ENCODE peak calls at places on chromosomes 1 and 21, in eight cellular contexts. One of them, this sample, is unnamed.

GRCh38 chr1:25109527-25109926 is 122.8 kb downstream of the SYF2 start:
- DNase-seq in KG1: no peak
- DNase-seq in SW480: no peak
- DNase-seq in left lobe of liver: no peak
- DNase-seq in heart right ventricle: no peak
- DNase-seq in stimulated activated naive CD4-positive, alpha-beta T cell: peak
- DNase-seq in activated T-helper 9 cell treated with anti-CD3 and anti-CD28 coated beads, Interleukin-2, amount 50 U/mL, for 16 hours: no peak
- DNase-seq in activated CD8-positive, alpha-beta T cell treated with anti-CD3 and anti-CD28 coated beads, Interleukin-2, amount 10 ng/mL, durations not matched to agents 7 days and 5 days: peak
- DNase-seq in this sample: no peak

GRCh38 chr1:54826226-54826816 is 25.2 kb upstream of the TTC22 start:
- DNase-seq in KG1: no peak
- DNase-seq in SW480: no peak
- DNase-seq in left lobe of liver: peak
- DNase-seq in heart right ventricle: no peak
- DNase-seq in stimulated activated naive CD4-positive, alpha-beta T cell: no peak
- DNase-seq in activated T-helper 9 cell treated with anti-CD3 and anti-CD28 coated beads, Interleukin-2, amount 50 U/mL, for 16 hours: no peak
- DNase-seq in activated CD8-positive, alpha-beta T cell treated with anti-CD3 and anti-CD28 coated beads, Interleukin-2, amount 10 ng/mL, durations not matched to agents 7 days and 5 days: no peak
- DNase-seq in this sample: no peak

GRCh38 chr1:23732363-23733224 is 10.7 kb upstream of the ELOA start:
- DNase-seq in KG1: no peak
- DNase-seq in SW480: peak
- DNase-seq in left lobe of liver: no peak
- DNase-seq in heart right ventricle: no peak
- DNase-seq in stimulated activated naive CD4-positive, alpha-beta T cell: no peak
- DNase-seq in activated T-helper 9 cell treated with anti-CD3 and anti-CD28 coated beads, Interleukin-2, amount 50 U/mL, for 16 hours: no peak
- DNase-seq in activated CD8-positive, alpha-beta T cell treated with anti-CD3 and anti-CD28 coated beads, Interleukin-2, amount 10 ng/mL, durations not matched to agents 7 days and 5 days: no peak
- DNase-seq in this sample: no peak

GRCh38 chr1:175094626-175095025 is 27.0 kb downstream of the TNN start:
- DNase-seq in KG1: no peak
- DNase-seq in SW480: no peak
- DNase-seq in left lobe of liver: no peak
- DNase-seq in heart right ventricle: no peak
- DNase-seq in stimulated activated naive CD4-positive, alpha-beta T cell: no peak
- DNase-seq in activated T-helper 9 cell treated with anti-CD3 and anti-CD28 coated beads, Interleukin-2, amount 50 U/mL, for 16 hours: no peak
- DNase-seq in activated CD8-positive, alpha-beta T cell treated with anti-CD3 and anti-CD28 coated beads, Interleukin-2, amount 10 ng/mL, durations not matched to agents 7 days and 5 days: no peak
- DNase-seq in this sample: no peak

GRCh38 chr1:42934111-42934510 is 24.6 kb downstream of the SLC2A1 start:
- DNase-seq in KG1: no peak
- DNase-seq in SW480: no peak
- DNase-seq in left lobe of liver: no peak
- DNase-seq in heart right ventricle: no peak
- DNase-seq in stimulated activated naive CD4-positive, alpha-beta T cell: no peak
- DNase-seq in activated T-helper 9 cell treated with anti-CD3 and anti-CD28 coated beads, Interleukin-2, amount 50 U/mL, for 16 hours: no peak
- DNase-seq in activated CD8-positive, alpha-beta T cell treated with anti-CD3 and anti-CD28 coated beads, Interleukin-2, amount 10 ng/mL, durations not matched to agents 7 days and 5 days: no peak
- DNase-seq in this sample: no peak

GRCh38 chr1:58432813-58433668 is 113.5 kb downstream of the OMA1 start:
- DNase-seq in KG1: no peak
- DNase-seq in SW480: peak
- DNase-seq in left lobe of liver: no peak
- DNase-seq in heart right ventricle: no peak
- DNase-seq in stimulated activated naive CD4-positive, alpha-beta T cell: peak
- DNase-seq in activated T-helper 9 cell treated with anti-CD3 and anti-CD28 coated beads, Interleukin-2, amount 50 U/mL, for 16 hours: no peak
- DNase-seq in activated CD8-positive, alpha-beta T cell treated with anti-CD3 and anti-CD28 coated beads, Interleukin-2, amount 10 ng/mL, durations not matched to agents 7 days and 5 days: no peak
- DNase-seq in this sample: no peak

GRCh38 chr1:79726321-79726720 is 719.8 kb upstream of the ADGRL4 start:
- DNase-seq in KG1: no peak
- DNase-seq in SW480: no peak
- DNase-seq in left lobe of liver: no peak
- DNase-seq in heart right ventricle: no peak
- DNase-seq in stimulated activated naive CD4-positive, alpha-beta T cell: no peak
- DNase-seq in activated T-helper 9 cell treated with anti-CD3 and anti-CD28 coated beads, Interleukin-2, amount 50 U/mL, for 16 hours: no peak
- DNase-seq in activated CD8-positive, alpha-beta T cell treated with anti-CD3 and anti-CD28 coated beads, Interleukin-2, amount 10 ng/mL, durations not matched to agents 7 days and 5 days: no peak
- DNase-seq in this sample: no peak

GRCh38 chr1:7827134-7827955 is 25.5 kb downstream of the UTS2 start:
- DNase-seq in KG1: peak
- DNase-seq in SW480: no peak
- DNase-seq in left lobe of liver: no peak
- DNase-seq in heart right ventricle: no peak
- DNase-seq in stimulated activated naive CD4-positive, alpha-beta T cell: no peak
- DNase-seq in activated T-helper 9 cell treated with anti-CD3 and anti-CD28 coated beads, Interleukin-2, amount 50 U/mL, for 16 hours: peak
- DNase-seq in activated CD8-positive, alpha-beta T cell treated with anti-CD3 and anti-CD28 coated beads, Interleukin-2, amount 10 ng/mL, durations not matched to agents 7 days and 5 days: peak
- DNase-seq in this sample: no peak

GRCh38 chr21:17726047-17726446 is 93.1 kb downstream of the C21orf91 start:
- DNase-seq in KG1: no peak
- DNase-seq in SW480: peak
- DNase-seq in left lobe of liver: no peak
- DNase-seq in heart right ventricle: no peak
- DNase-seq in stimulated activated naive CD4-positive, alpha-beta T cell: no peak
- DNase-seq in activated T-helper 9 cell treated with anti-CD3 and anti-CD28 coated beads, Interleukin-2, amount 50 U/mL, for 16 hours: no peak
- DNase-seq in activated CD8-positive, alpha-beta T cell treated with anti-CD3 and anti-CD28 coated beads, Interleukin-2, amount 10 ng/mL, durations not matched to agents 7 days and 5 days: no peak
- DNase-seq in this sample: no peak

GRCh38 chr1:155466996-155467395 is 95.6 kb downstream of the ASH1L start:
- DNase-seq in KG1: no peak
- DNase-seq in SW480: peak
- DNase-seq in left lobe of liver: no peak
- DNase-seq in heart right ventricle: no peak
- DNase-seq in stimulated activated naive CD4-positive, alpha-beta T cell: no peak
- DNase-seq in activated T-helper 9 cell treated with anti-CD3 and anti-CD28 coated beads, Interleukin-2, amount 50 U/mL, for 16 hours: no peak
- DNase-seq in activated CD8-positive, alpha-beta T cell treated with anti-CD3 and anti-CD28 coated beads, Interleukin-2, amount 10 ng/mL, durations not matched to agents 7 days and 5 days: no peak
- DNase-seq in this sample: no peak

GRCh38 chr1:27388337-27389005 is 4.0 kb upstream of the GPR3 start:
- DNase-seq in KG1: peak
- DNase-seq in SW480: peak
- DNase-seq in left lobe of liver: peak
- DNase-seq in heart right ventricle: peak
- DNase-seq in stimulated activated naive CD4-positive, alpha-beta T cell: peak
- DNase-seq in activated T-helper 9 cell treated with anti-CD3 and anti-CD28 coated beads, Interleukin-2, amount 50 U/mL, for 16 hours: peak
- DNase-seq in activated CD8-positive, alpha-beta T cell treated with anti-CD3 and anti-CD28 coated beads, Interleukin-2, amount 10 ng/mL, durations not matched to agents 7 days and 5 days: peak
- DNase-seq in this sample: peak

GRCh38 chr1:209103135-209103534 is 480.4 kb upstream of the CAMK1G start:
- DNase-seq in KG1: no peak
- DNase-seq in SW480: no peak
- DNase-seq in left lobe of liver: no peak
- DNase-seq in heart right ventricle: no peak
- DNase-seq in stimulated activated naive CD4-positive, alpha-beta T cell: no peak
- DNase-seq in activated T-helper 9 cell treated with anti-CD3 and anti-CD28 coated beads, Interleukin-2, amount 50 U/mL, for 16 hours: no peak
- DNase-seq in activated CD8-positive, alpha-beta T cell treated with anti-CD3 and anti-CD28 coated beads, Interleukin-2, amount 10 ng/mL, durations not matched to agents 7 days and 5 days: no peak
- DNase-seq in this sample: no peak

GRCh38 chr1:235865565-235866206 is 1.0 kb downstream of the LYST start:
- DNase-seq in KG1: no peak
- DNase-seq in SW480: peak
- DNase-seq in left lobe of liver: no peak
- DNase-seq in heart right ventricle: no peak
- DNase-seq in stimulated activated naive CD4-positive, alpha-beta T cell: no peak
- DNase-seq in activated T-helper 9 cell treated with anti-CD3 and anti-CD28 coated beads, Interleukin-2, amount 50 U/mL, for 16 hours: no peak
- DNase-seq in activated CD8-positive, alpha-beta T cell treated with anti-CD3 and anti-CD28 coated beads, Interleukin-2, amount 10 ng/mL, durations not matched to agents 7 days and 5 days: no peak
- DNase-seq in this sample: no peak

GRCh38 chr21:46667191-46667734 is 31.8 kb downstream of the PRMT2 start:
- DNase-seq in KG1: no peak
- DNase-seq in SW480: peak
- DNase-seq in left lobe of liver: no peak
- DNase-seq in heart right ventricle: no peak
- DNase-seq in stimulated activated naive CD4-positive, alpha-beta T cell: peak
- DNase-seq in activated T-helper 9 cell treated with anti-CD3 and anti-CD28 coated beads, Interleukin-2, amount 50 U/mL, for 16 hours: no peak
- DNase-seq in activated CD8-positive, alpha-beta T cell treated with anti-CD3 and anti-CD28 coated beads, Interleukin-2, amount 10 ng/mL, durations not matched to agents 7 days and 5 days: peak
- DNase-seq in this sample: peak

GRCh38 chr1:45394342-45394741 is 54.1 kb upstream of the MUTYH start:
- DNase-seq in KG1: no peak
- DNase-seq in SW480: no peak
- DNase-seq in left lobe of liver: no peak
- DNase-seq in heart right ventricle: no peak
- DNase-seq in stimulated activated naive CD4-positive, alpha-beta T cell: no peak
- DNase-seq in activated T-helper 9 cell treated with anti-CD3 and anti-CD28 coated beads, Interleukin-2, amount 50 U/mL, for 16 hours: no peak
- DNase-seq in activated CD8-positive, alpha-beta T cell treated with anti-CD3 and anti-CD28 coated beads, Interleukin-2, amount 10 ng/mL, durations not matched to agents 7 days and 5 days: no peak
- DNase-seq in this sample: no peak

This sample was measured in Calu3.